ENCODE peak calls at places on chromosomes 13 and 19, in five cellular contexts. Q, S, V, O and I are unnamed samples.

GRCh38 chr13:50910483-50910805 is 853 bp downstream of the RNASEH2B start:
- DNase-seq in Q (no peak), S (no peak), V (no peak), O (peak; percentile 25), I (no peak)

GRCh38 chr19:33047422-33047821 is 17.3 kb downstream of the RHPN2 start:
- DNase-seq in Q (peak; percentile 78), S (no peak), V (peak; percentile 61), O (no peak), I (no peak)

GRCh38 chr13:114268344-114269280 is 12.8 kb upstream of the UPF3A start:
- DNase-seq in Q (no peak), S (no peak), V (no peak), O (no peak), I (no peak)

GRCh38 chr13:41137951-41138350 is 5.3 kb upstream of the KBTBD6 start:
- DNase-seq in Q (no peak), S (no peak), V (no peak), O (no peak), I (no peak)

GRCh38 chr13:33633701-33634525 is 184.0 kb upstream of the RFC3 start:
- DNase-seq in Q (no peak), S (no peak), V (no peak), O (no peak), I (no peak)

GRCh38 chr19:34539396-34539795 is 57.8 kb downstream of the WTIP start:
- DNase-seq in Q (no peak), S (no peak), V (no peak), O (no peak), I (no peak)

GRCh38 chr19:2282062-2282861 is at the start of gene PEAK3:
- DNase-seq in Q (peak; percentile 98), S (peak; percentile 81), V (peak; percentile 31), O (no peak), I (no peak)

GRCh38 chr19:34988119-34988518 is 12.0 kb upstream of the GRAMD1A start:
- DNase-seq in Q (no peak), S (no peak), V (no peak), O (no peak), I (no peak)

GRCh38 chr19:33302974-33303790 is 848 bp upstream of the CEBPA start:
- DNase-seq in Q (peak; percentile 90), S (peak; percentile 58), V (peak; percentile 68), O (peak; percentile 66), I (no peak)

GRCh38 chr19:33399745-33400681 is 26.5 kb downstream of the CEBPG start:
- DNase-seq in Q (peak; percentile 57), S (no peak), V (no peak), O (no peak), I (no peak)

GRCh38 chr19:46035986-46036744 is 4.6 kb downstream of the IGFL4 start:
- DNase-seq in Q (no peak), S (no peak), V (no peak), O (no peak), I (no peak)

GRCh38 chr19:56831279-56831678 is 9.2 kb downstream of the PEG3 start:
- DNase-seq in Q (no peak), S (no peak), V (no peak), O (no peak), I (no peak)

GRCh38 chr13:66996503-66996902 is 233.6 kb downstream of the PCDH9 start:
- DNase-seq in Q (no peak), S (no peak), V (no peak), O (no peak), I (no peak)

GRCh38 chr13:48233886-48234488 is 981 bp downstream of the ITM2B start:
- DNase-seq in Q (no peak), S (no peak), V (no peak), O (no peak), I (no peak)
- H3K27ac ChIP-seq in Q (peak overlapping the region; percentile 99), S (peak overlapping the region; percentile 100), V (peak overlapping the region; percentile 92), O (peak overlapping the region; percentile 95), I (peak overlapping the region; percentile 82)

GRCh38 chr13:38758278-38758677 is 71.4 kb downstream of the FREM2 start:
- DNase-seq in Q (no peak), S (no peak), V (no peak), O (no peak), I (no peak)

GRCh38 chr13:38767506-38768265 is 80.8 kb downstream of the FREM2 start:
- DNase-seq in Q (no peak), S (no peak), V (no peak), O (no peak), I (no peak)

GRCh38 chr13:38759390-38759789 is 72.5 kb downstream of the FREM2 start:
- DNase-seq in Q (no peak), S (no peak), V (no peak), O (no peak), I (no peak)

GRCh38 chr13:38766799-38767198 is 79.9 kb downstream of the FREM2 start:
- DNase-seq in Q (no peak), S (no peak), V (no peak), O (no peak), I (no peak)

GRCh38 chr13:38763446-38764381 is 76.8 kb downstream of the FREM2 start:
- DNase-seq in Q (no peak), S (no peak), V (peak; percentile 37), O (peak; percentile 1), I (no peak)
- TF ChIP-seq CTCF in Q (peak; percentile 11), S (peak; percentile 63), V (peak; percentile 79), O (peak; percentile 37), I (peak; percentile 51)

GRCh38 chr19:51891193-51891747 is 3.5 kb upstream of the ZNF577 start:
- DNase-seq in Q (no peak), S (no peak), V (no peak), O (no peak), I (no peak)

GRCh38 chr19:51882518-51882917 is 5.2 kb downstream of the ZNF577 start:
- DNase-seq in Q (no peak), S (no peak), V (no peak), O (no peak), I (no peak)

GRCh38 chr19:51884713-51885112 is 3.0 kb downstream of the ZNF577 start:
- DNase-seq in Q (no peak), S (no peak), V (no peak), O (no peak), I (no peak)

GRCh38 chr19:51889934-51890333 is 2.2 kb upstream of the ZNF577 start:
- DNase-seq in Q (no peak), S (no peak), V (no peak), O (no peak), I (no peak)

GRCh38 chr19:51887522-51888498 is at the start of gene ZNF577:
- DNase-seq in Q (peak; percentile 88), S (peak; percentile 91), V (peak; percentile 89), O (no peak), I (no peak)
- H3K27ac ChIP-seq in Q (peak within 1 kb of the TSS; percentile 63), S (peak within 1 kb of the TSS; percentile 78), V (peak within 1 kb of the TSS; percentile 46), O (no peak within 1 kb of the TSS), I (no peak within 1 kb of the TSS)

GRCh38 chr13:77065456-77066147 is 38.6 kb upstream of the FBXL3 start:
- DNase-seq in Q (no peak), S (no peak), V (no peak), O (no peak), I (no peak)
- TF ChIP-seq CTCF in Q (no peak), S (no peak), V (no peak), O (no peak), I (no peak)

GRCh38 chr13:75705908-75706307 is 69.8 kb downstream of the LMO7 start:
- DNase-seq in Q (no peak), S (no peak), V (no peak), O (no peak), I (no peak)
- H3K27ac ChIP-seq in Q (peak overlapping the region; percentile 79), S (no peak overlapping the region), V (no peak overlapping the region), O (peak overlapping the region; percentile 62), I (no peak overlapping the region)

GRCh38 chr13:108981407-108981806 is 352.0 kb downstream of the MYO16 start:
- DNase-seq in Q (no peak), S (no peak), V (no peak), O (no peak), I (no peak)
- TF ChIP-seq CTCF in Q (no peak), S (no peak), V (no peak), O (no peak), I (no peak)

DNA sequence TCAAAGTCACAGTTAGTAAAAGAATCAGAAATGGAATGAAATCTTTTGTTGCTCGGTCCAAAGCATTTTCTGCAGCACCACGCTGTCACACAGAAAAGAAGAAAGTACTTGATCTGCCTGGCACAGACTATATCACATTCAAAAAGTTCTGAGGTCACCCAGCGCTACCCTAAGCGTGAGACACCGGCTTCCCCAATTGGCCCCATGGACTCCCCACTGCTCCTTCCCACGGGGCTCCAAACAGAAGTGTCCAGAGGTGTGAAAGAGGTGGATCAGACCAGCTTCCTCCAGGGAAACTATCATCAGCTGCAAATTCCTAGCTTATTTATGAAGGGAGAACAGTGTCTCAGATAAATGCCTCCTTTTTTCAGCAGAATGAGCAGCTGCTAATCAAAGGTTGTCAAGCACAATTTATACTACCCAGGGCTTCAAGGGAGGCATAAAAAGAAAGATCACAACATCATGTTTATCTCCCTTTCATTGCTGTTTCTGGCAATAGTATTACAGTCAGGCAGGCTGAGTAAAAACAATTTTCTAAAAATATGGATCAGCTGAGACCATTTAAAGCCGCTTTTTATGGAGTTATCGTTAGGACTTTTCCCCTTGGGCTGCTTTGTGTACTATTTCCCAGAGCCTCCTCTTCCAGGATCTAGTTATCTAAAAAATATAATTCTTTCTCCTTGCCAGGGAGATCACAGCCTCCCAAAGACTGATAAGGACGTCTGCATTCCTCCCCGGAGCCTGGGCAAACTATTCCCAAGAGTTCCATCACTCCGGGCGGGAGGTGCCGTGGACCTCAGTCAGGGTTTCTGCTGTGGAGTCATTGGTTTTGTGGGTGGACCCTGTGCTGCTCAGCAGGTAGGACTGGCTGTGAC is 207.9 kb downstream of the LHFPL6 start:
- DNase-seq in Q (no peak), S (no peak), V (no peak), O (no peak), I (no peak)
- H3K27ac ChIP-seq in Q (no peak overlapping the region), S (peak overlapping the region; percentile 23), V (no peak overlapping the region), O (no peak overlapping the region), I (no peak overlapping the region)

GRCh38 chr19:7879102-7879770 is 5.0 kb upstream of the PRR36 start:
- DNase-seq in Q (no peak), S (no peak), V (no peak), O (no peak), I (no peak)
- TF ChIP-seq CTCF in Q (no peak), S (no peak), V (no peak), O (no peak), I (no peak)

DNA sequence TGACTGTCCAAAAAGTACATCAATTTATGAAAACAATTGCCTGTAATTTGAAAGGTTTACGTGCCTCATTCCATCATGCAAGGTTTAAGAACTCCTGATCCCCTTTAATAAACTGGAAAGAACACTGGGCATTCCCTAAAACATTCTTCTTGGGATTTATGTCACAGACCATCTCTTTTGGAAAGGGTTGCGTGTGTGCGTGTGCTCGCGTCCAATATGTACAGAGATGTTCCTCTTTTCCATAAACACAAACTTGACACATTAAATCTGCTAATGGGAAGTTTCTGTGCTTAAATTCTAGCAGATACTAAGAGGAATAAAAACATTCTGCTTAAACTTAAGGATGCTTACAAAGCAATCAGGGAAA is 83.9 kb downstream of the STK24 start:
- DNase-seq in Q (no peak), S (no peak), V (no peak), O (no peak), I (no peak)
- H3K27ac ChIP-seq in Q (peak overlapping the region; percentile 31), S (no peak overlapping the region), V (no peak overlapping the region), O (peak overlapping the region; percentile 79), I (peak overlapping the region; percentile 17)

GRCh38 chr13:70959376-70959775 is 851.1 kb upstream of the KLHL1 start:
- DNase-seq in Q (no peak), S (no peak), V (no peak), O (no peak), I (no peak)

GRCh38 chr13:70960841-70961443 is 852.7 kb upstream of the KLHL1 start:
- DNase-seq in Q (no peak), S (no peak), V (no peak), O (no peak), I (no peak)

GRCh38 chr13:70967564-70967963 is 859.3 kb upstream of the KLHL1 start:
- DNase-seq in Q (peak; percentile 48), S (no peak), V (no peak), O (no peak), I (no peak)

GRCh38 chr13:70964124-70964523 is 855.9 kb upstream of the KLHL1 start:
- DNase-seq in Q (no peak), S (no peak), V (no peak), O (no peak), I (no peak)
- TF ChIP-seq CTCF in Q (no peak), S (no peak), V (no peak), O (no peak), I (peak; percentile 21)